ENCODE peak calls at places on chromosomes 12 and 14, in nine cellular contexts. Q is AG08395; C is nucleus accumbens; W is activated naive CD4-positive, alpha-beta T cell treated with anti-CD3 and anti-CD28 coated beads for 36 hours; J is Right ventricle myocardium inferior; O is T-helper 9 cell; S is AG04450; I is skeletal muscle cell; T is amniotic stem cell. K is an unnamed sample.
A peak's percentile ranks its signal among the peaks of the same experiment; 100 is the strongest.

GRCh38 chr12:106010746-106011145 is 128.0 kb downstream of the NUAK1 start:
- DNase-seq in J (no peak), C (no peak), S (no peak), W (no peak), T (no peak), O (no peak), Q (no peak), I (peak; percentile 4), K (no peak)

GRCh38 chr12:90682398-90682797 is 272.6 kb downstream of the CCER1 start:
- DNase-seq in S (peak; percentile 23), W (no peak), T (peak; percentile 8), O (no peak), J (no peak), Q (peak; percentile 38), C (no peak), I (peak; percentile 73), K (no peak)

GRCh38 chr14:105201928-105202513 is 20.9 kb upstream of the NUDT14 start:
- DNase-seq in W (peak; percentile 54), S (no peak), C (no peak), J (no peak), O (no peak), Q (no peak), I (no peak), T (no peak), K (no peak)

GRCh38 chr14:66476964-66477363 is 9.2 kb upstream of the CCDC196 start:
- DNase-seq in I (peak; percentile 20), Q (peak; percentile 7), S (no peak), T (peak; percentile 19), W (no peak), J (no peak), O (no peak), C (no peak), K (no peak)

GRCh38 chr14:21299562-21300130 is 19.8 kb downstream of the RPGRIP1 start:
- DNase-seq in W (no peak), C (no peak), S (no peak), T (no peak), I (no peak), J (no peak), O (no peak), Q (no peak), K (no peak)

GRCh38 chr14:75568791-75569190 is 9.6 kb upstream of the FLVCR2 start:
- DNase-seq in T (no peak), O (no peak), I (no peak), Q (no peak), C (no peak), S (no peak), J (no peak), W (peak; percentile 66), K (no peak)

GRCh38 chr14:23518716-23519115 is 32.8 kb downstream of the ZFHX2 start:
- DNase-seq in T (no peak), Q (no peak), S (no peak), W (no peak), C (no peak), I (no peak), O (no peak), J (no peak), K (no peak)

GRCh38 chr12:100953217-100953616 is 158.6 kb downstream of the ANO4 start:
- DNase-seq in Q (no peak), S (no peak), O (no peak), T (no peak), C (no peak), W (no peak), I (no peak), J (no peak), K (no peak)

GRCh38 chr12:47983541-47984115 is 20.2 kb downstream of the TMEM106C start:
- DNase-seq in J (no peak), C (no peak), I (no peak), O (no peak), T (no peak), W (no peak), S (no peak), Q (no peak), K (no peak)

GRCh38 chr12:56188786-56189335 is 422 bp downstream of the SMARCC2 start:
- DNase-seq in Q (no peak), S (no peak), T (no peak), C (peak; percentile 50), W (peak; percentile 24), J (no peak), I (no peak), O (no peak), K (no peak)

GRCh38 chr12:123131291-123131831 is 19.5 kb downstream of the PITPNM2 start:
- DNase-seq in I (no peak), W (no peak), J (no peak), C (no peak), O (no peak), Q (peak; percentile 40), T (no peak), S (no peak), K (no peak)

GRCh38 chr14:21262410-21262809 is 6.8 kb downstream of the HNRNPC start:
- DNase-seq in Q (no peak), O (no peak), W (no peak), S (no peak), J (no peak), I (no peak), T (no peak), C (no peak), K (no peak)

GRCh38 chr12:51926718-51927117 is 19.4 kb downstream of the ACVRL1 start:
- DNase-seq in I (no peak), O (peak; percentile 29), C (no peak), Q (no peak), S (no peak), J (no peak), T (no peak), W (peak; percentile 83), K (no peak)

GRCh38 chr12:110857528-110857927 is 10.7 kb downstream of the CCDC63 start:
- DNase-seq in O (no peak), J (no peak), S (no peak), I (no peak), Q (no peak), C (no peak), W (no peak), T (no peak), K (no peak)

GRCh38 chr14:63204407-63205280 is at the start of gene RHOJ:
- DNase-seq in J (peak; percentile 73), I (no peak), Q (no peak), C (peak; percentile 24), W (no peak), S (no peak), T (no peak), O (no peak), K (no peak)

GRCh38 chr14:96889091-96889490 is 91.9 kb downstream of the VRK1 start:
- DNase-seq in O (no peak), I (no peak), Q (no peak), J (no peak), T (no peak), C (no peak), S (no peak), W (no peak), K (no peak)

GRCh38 chr12:107079172-107080011 is 14.0 kb downstream of the CRY1 start:
- DNase-seq in C (no peak), S (no peak), T (no peak), Q (peak; percentile 38), W (peak; percentile 17), J (no peak), O (no peak), I (no peak), K (no peak)

GRCh38 chr14:77986808-77987207 is 183.4 kb upstream of the NRXN3 start:
- DNase-seq in S (no peak), C (no peak), W (no peak), Q (no peak), J (no peak), O (no peak), T (no peak), I (no peak), K (no peak)

GRCh38 chr14:54348001-54348611 is 48.7 kb upstream of the CDKN3 start:
- DNase-seq in C (peak; percentile 9), S (no peak), O (no peak), I (no peak), T (peak; percentile 21), W (no peak), J (no peak), Q (peak; percentile 66), K (no peak)

GRCh38 chr12:94799136-94799535 is 148.8 kb upstream of the TMCC3 start:
- DNase-seq in Q (no peak), S (no peak), W (no peak), J (no peak), I (no peak), T (no peak), C (no peak), O (no peak), K (no peak)

GRCh38 chr12:122944588-122944987 is 21.7 kb downstream of the ABCB9 start:
- DNase-seq in Q (peak; percentile 41), W (no peak), T (no peak), C (peak; percentile 61), I (no peak), J (peak; percentile 35), S (no peak), O (no peak), K (no peak)

GRCh38 chr12:66072135-66072534 is 58.4 kb downstream of the LLPH start:
- DNase-seq in O (no peak), Q (no peak), I (no peak), T (no peak), C (no peak), S (no peak), W (no peak), J (no peak), K (no peak)

GRCh38 chr12:76259660-76260389 is 88.4 kb downstream of the BBS10 start:
- DNase-seq in T (peak; percentile 21), Q (peak; percentile 86), J (no peak), O (no peak), I (peak; percentile 88), C (no peak), W (no peak), S (peak; percentile 72), K (peak; percentile 90)

K was measured in glomerular endothelial cell.